ENCODE peak calls at places on chromosomes 3 and 15, in eight cellular contexts. P, C, G, Z, F, B, S and M are unnamed samples.

GRCh38 chr3:62525276-62525675 is 151.9 kb upstream of the FEZF2 start:
- DNase-seq in P (no peak), C (no peak), B (no peak), Z (no peak), G (no peak), F (no peak), S (no peak), M (no peak)

GRCh38 chr3:149765762-149766334 is 13.6 kb upstream of the COMMD2 start:
- DNase-seq in F (peak), P (no peak), C (peak), S (no peak), Z (no peak), G (no peak), B (no peak), M (no peak)

GRCh38 chr3:16300881-16301359 is 35.9 kb downstream of the OXNAD1 start:
- DNase-seq in B (no peak), C (no peak), G (no peak), P (no peak), F (no peak), Z (no peak), S (no peak), M (no peak)

GRCh38 chr3:98787181-98787580 is 24.0 kb downstream of the ST3GAL6 start:
- DNase-seq in Z (no peak), S (no peak), F (no peak), G (no peak), P (no peak), B (no peak), C (no peak), M (no peak)

GRCh38 chr15:100350434-100351226 is 8.9 kb upstream of the ADAMTS17 start:
- DNase-seq in P (no peak), B (peak), G (no peak), Z (peak), F (peak), C (peak), S (no peak), M (peak)

GRCh38 chr15:70259030-70259424 is 161.3 kb upstream of the TLE3 start:
- DNase-seq in C (peak), F (no peak), G (no peak), B (peak), S (peak), Z (peak), P (peak), M (peak)

GRCh38 chr15:56693761-56694160 is 39.5 kb downstream of the ZNF280D start:
- DNase-seq in C (no peak), G (no peak), P (no peak), Z (no peak), B (no peak), F (no peak), S (no peak), M (no peak)

GRCh38 chr3:124886168-124887051 is 755 bp downstream of the ITGB5 start:
- DNase-seq in C (no peak), F (peak), P (no peak), Z (peak), B (peak), S (peak), G (no peak), M (peak)

GRCh38 chr3:30286007-30286669 is 320.3 kb upstream of the TGFBR2 start:
- DNase-seq in B (peak), G (peak), P (peak), C (peak), F (peak), S (peak), Z (peak), M (peak)

GRCh38 chr3:4416961-4417360 is 50.1 kb downstream of the SUMF1 start:
- DNase-seq in F (peak), C (no peak), B (no peak), Z (no peak), S (peak), P (peak), G (peak), M (no peak)

GRCh38 chr3:88203537-88204143 is 53.9 kb downstream of the C3orf38 start:
- DNase-seq in F (peak), G (peak), C (peak), B (peak), Z (peak), S (peak), P (peak), M (peak)

GRCh38 chr3:172607305-172608121 is 84.3 kb upstream of the TNFSF10 start:
- DNase-seq in F (no peak), G (no peak), S (no peak), B (no peak), Z (no peak), C (no peak), P (no peak), M (no peak)

GRCh38 chr3:119663885-119664284 is 3.5 kb upstream of the POPDC2 start:
- DNase-seq in S (no peak), F (no peak), C (no peak), P (no peak), B (no peak), G (no peak), Z (no peak), M (no peak)

GRCh38 chr3:141402476-141403171 is 34.3 kb downstream of the ZBTB38 start:
- DNase-seq in P (peak), B (peak), G (no peak), C (peak), Z (peak), S (peak), F (peak), M (peak)

GRCh38 chr15:64883097-64883581 is 28.6 kb upstream of the ANKDD1A start:
- DNase-seq in B (no peak), F (no peak), Z (no peak), G (no peak), C (peak), S (no peak), P (no peak), M (no peak)

GRCh38 chr15:59250249-59250648 is 43.6 kb downstream of the LDHAL6B start:
- DNase-seq in F (no peak), S (no peak), P (no peak), Z (no peak), G (no peak), B (no peak), C (no peak), M (no peak)

GRCh38 chr3:151011427-151011826 is 38.9 kb upstream of the CLRN1 start:
- DNase-seq in B (no peak), C (no peak), G (no peak), F (no peak), Z (no peak), S (no peak), P (no peak), M (no peak)

DNA sequence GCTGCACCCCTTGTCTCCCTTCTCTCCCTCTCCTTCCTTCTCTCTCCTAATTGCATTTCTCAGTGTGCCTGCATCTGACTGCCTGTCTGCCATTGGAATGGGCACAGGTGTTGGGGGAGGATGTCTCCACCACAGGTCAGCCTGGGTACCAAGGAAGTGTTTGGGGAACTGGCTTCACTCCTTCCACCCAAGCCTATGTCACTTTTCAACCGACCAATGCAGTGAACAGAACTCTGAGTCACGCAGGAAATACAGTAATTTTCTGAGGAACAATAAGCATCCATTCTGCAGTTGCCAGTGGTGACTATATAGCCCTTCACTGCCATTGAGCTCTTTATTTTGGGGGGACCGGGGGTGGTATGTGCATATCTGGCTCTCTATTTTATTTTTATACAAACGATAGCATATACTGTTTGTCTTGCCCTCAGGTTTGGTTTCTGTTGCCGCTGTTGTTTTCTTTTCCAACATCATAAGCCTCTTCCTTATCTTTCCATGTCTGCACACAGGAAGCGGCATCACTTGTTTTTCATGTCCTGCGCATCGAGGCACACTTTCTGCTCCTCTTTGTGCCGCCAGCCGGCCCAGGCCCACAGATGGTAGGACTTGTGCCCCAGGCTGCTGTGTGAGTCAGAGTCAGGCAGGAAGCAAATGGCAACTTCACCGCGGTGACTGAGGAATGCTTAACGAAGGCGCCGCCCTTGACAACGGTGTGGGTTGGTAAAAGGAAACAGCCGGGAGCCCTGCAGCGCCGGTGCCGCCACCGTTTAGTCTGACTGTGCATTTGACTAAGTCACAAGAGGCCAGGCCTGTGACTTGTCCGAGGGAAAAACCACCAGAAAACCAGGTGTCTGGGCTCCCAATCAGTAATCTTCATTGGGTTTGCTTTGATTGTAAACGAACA is 21.1 kb upstream of the CDCP1 start:
- DNase-seq in Z (peak), G (peak), P (peak), S (peak), B (peak), C (peak), F (peak), M (peak)
- TF ChIP-seq POLR2A in Z (peak), G (no peak), P (no peak), S (no peak), B (no peak), C (no peak), F (peak), M (no peak)

GRCh38 chr3:186783070-186783730 is at the start of gene EIF4A2:
- DNase-seq in G (peak), F (peak), Z (peak), S (peak), B (peak), P (peak), C (peak), M (peak)
- TF ChIP-seq CTCF in G (no peak), F (no peak), Z (no peak), S (no peak), B (peak), P (no peak), C (no peak), M (no peak)

GRCh38 chr3:8651418-8652322 is 7.1 kb upstream of the SSUH2 start:
- DNase-seq in P (no peak), G (no peak), Z (no peak), F (no peak), C (no peak), S (no peak), B (no peak), M (no peak)
- TF ChIP-seq POLR2A in P (no peak), G (no peak), Z (no peak), F (no peak), C (no peak), S (no peak), B (no peak), M (no peak)

DNA sequence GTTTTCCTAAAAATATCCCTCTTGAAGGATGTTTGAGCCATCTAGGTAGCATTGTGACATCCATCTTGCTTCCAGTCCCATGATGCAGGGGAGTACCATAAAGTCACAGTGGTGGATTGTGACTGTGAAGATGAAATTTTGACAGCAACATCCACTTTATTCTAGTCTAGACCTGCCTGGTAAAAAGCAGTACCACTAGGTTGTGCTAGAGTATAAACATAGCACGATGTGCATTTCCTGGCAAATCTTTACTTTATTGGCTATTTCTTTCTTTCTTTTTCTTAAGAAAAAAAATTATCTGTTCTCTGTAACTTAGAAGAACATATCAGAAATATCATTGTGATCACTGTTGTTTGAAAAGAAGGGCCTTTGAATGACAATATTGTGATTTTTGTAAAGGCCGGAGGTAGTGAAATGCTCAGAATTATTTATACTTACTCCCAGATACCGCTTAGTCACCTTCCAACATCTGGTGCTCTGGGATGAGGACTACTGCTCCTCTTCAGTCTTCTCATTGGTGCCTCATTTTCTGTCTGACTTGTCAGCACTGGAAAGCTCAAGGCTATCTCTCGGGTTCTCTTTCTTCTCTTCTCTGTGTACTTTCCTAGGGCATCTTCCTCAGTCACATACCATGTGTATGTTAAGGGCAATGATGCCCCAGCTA is 35.6 kb downstream of the AGBL1 start:
- DNase-seq in C (no peak), P (no peak), G (no peak), F (no peak), B (no peak), Z (no peak), S (no peak), M (no peak)
- TF ChIP-seq CTCF in C (peak), P (no peak), G (peak), F (no peak), B (no peak), Z (no peak), S (peak), M (no peak)

DNA sequence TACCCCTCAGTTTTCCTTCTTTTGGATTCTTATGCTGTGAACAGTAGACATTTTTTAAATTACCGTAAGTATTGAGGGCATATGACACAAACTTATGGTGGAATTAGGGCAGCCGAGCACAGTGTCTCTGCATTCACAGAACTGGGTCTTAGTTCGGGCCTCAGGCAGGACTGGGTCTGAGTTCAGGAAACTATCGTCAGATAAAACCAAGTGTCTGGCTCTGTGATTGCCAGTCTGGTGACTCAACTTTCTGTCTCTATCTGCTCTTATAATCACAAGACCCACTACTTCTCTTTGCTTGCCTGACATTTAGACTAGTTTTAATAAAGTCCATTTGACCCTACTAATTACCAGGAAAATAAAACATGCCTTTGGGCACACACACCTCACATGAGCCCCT is 146.2 kb downstream of the LMLN start:
- DNase-seq in C (no peak), G (no peak), B (no peak), F (no peak), P (no peak), S (no peak), Z (no peak), M (no peak)
- TF ChIP-seq POLR2A in C (no peak), G (no peak), B (no peak), F (no peak), P (no peak), S (no peak), Z (no peak), M (no peak)

GRCh38 chr15:76974456-76975083 is 20.4 kb upstream of the PSTPIP1 start:
- DNase-seq in P (no peak), G (no peak), C (peak), S (no peak), F (no peak), B (no peak), Z (no peak), M (no peak)

GRCh38 chr15:76976572-76977270 is 18.2 kb upstream of the PSTPIP1 start:
- DNase-seq in G (no peak), F (no peak), C (peak), P (no peak), S (no peak), Z (no peak), B (no peak), M (no peak)

GRCh38 chr15:76973906-76974305 is 21.0 kb upstream of the PSTPIP1 start:
- DNase-seq in Z (no peak), P (no peak), C (peak), G (no peak), B (no peak), F (no peak), S (no peak), M (no peak)

GRCh38 chr15:76972420-76973361 is 22.2 kb upstream of the PSTPIP1 start:
- DNase-seq in C (peak), Z (no peak), F (no peak), S (no peak), B (peak), P (no peak), G (no peak), M (no peak)

DNA sequence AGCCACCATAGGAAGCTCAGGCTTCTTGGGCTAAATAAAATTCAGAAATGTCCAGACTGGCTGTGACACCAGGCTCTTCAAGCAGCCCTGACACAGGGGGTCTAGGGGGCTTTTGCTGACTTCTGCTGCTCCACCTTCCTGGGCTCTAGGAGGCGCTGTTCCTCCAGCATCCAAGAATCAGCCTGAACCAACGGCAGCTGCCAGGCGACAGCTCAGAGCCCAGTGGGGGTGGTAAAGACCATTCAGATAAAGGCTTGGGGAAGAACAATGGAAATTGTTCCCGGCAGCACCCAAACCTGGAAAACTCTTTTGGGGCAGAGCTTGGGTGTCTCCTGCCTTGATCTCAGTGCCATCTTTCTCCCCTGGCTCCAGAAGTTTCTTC is 21.6 kb upstream of the PSTPIP1 start:
- DNase-seq in G (peak), C (peak), F (peak), P (no peak), B (no peak), S (no peak), Z (no peak), M (no peak)
- TF ChIP-seq CTCF in G (peak), C (peak), F (peak), P (no peak), B (no peak), S (no peak), Z (no peak), M (peak)

GRCh38 chr15:85618956-85619491 is 175.7 kb downstream of the KLHL25 start:
- DNase-seq in S (peak), P (peak), Z (peak), G (no peak), B (peak), C (peak), F (peak), M (peak)
- TF ChIP-seq POLR2A in S (peak), P (no peak), Z (peak), G (no peak), B (peak), C (no peak), F (no peak), M (no peak)

GRCh38 chr15:52728899-52729298 is 49.7 kb upstream of the ATOSA start:
- DNase-seq in S (no peak), C (no peak), G (no peak), P (no peak), B (no peak), Z (no peak), F (no peak), M (no peak)

GRCh38 chr15:52731004-52731403 is 51.8 kb upstream of the ATOSA start:
- DNase-seq in S (peak), P (no peak), Z (no peak), F (no peak), G (no peak), C (no peak), B (no peak), M (no peak)

GRCh38 chr15:52730594-52730993 is 51.4 kb upstream of the ATOSA start:
- DNase-seq in C (no peak), G (no peak), P (no peak), Z (no peak), F (no peak), B (no peak), S (peak), M (no peak)

GRCh38 chr15:52731732-52732470 is 52.7 kb upstream of the ATOSA start:
- DNase-seq in P (no peak), C (no peak), Z (no peak), G (no peak), S (peak), B (no peak), F (no peak), M (no peak)

DNA sequence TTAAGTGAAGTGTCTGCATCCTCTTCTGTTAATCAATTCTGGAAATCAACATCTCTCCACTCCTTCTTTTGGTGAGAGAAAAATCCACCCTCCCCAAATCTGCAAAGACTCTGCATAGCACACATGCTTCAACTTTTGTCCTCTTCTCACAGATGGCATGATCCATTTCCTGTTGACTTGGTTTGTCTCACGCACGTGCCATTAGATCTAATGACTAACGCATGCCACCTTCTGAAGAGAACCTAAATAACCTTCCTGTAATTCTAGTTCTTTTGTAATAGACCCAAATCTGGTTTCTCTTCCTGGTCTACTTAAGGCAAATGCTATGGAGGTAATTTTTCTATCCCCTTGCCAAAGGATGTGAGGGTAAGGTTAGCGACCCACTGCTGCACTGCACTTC is 51.0 kb upstream of the ATOSA start:
- DNase-seq in F (peak), Z (no peak), G (no peak), C (peak), S (peak), P (peak), B (no peak), M (no peak)
- TF ChIP-seq CTCF in F (no peak), Z (no peak), G (no peak), C (no peak), S (no peak), P (no peak), B (no peak), M (no peak)

GRCh38 chr3:100611221-100611620 is 1.8 kb downstream of the ADGRG7 start:
- DNase-seq in S (no peak), C (no peak), B (no peak), F (no peak), G (no peak), Z (no peak), P (no peak), M (no peak)
- TF ChIP-seq POLR2A in S (no peak), C (no peak), B (no peak), F (no peak), G (no peak), Z (no peak), P (no peak), M (no peak)